ENCODE peak calls at places on chromosomes 1 and 21, in six cellular contexts. Q is A549, E is endothelial cell of umbilical vein, Z is HepG2, B is K562, A is GM12878. H is an unnamed sample.

GRCh38 chr1:80915491-80915890 is 885.2 kb upstream of the ADGRL2 start:
- DNase-seq in Q (no peak), E (no peak), Z (no peak), B (no peak), A (no peak), H (no peak)

GRCh38 chr21:39885119-39885848 is 18.0 kb downstream of the PCP4 start:
- DNase-seq in Q (no peak), E (no peak), Z (no peak), B (no peak), A (no peak), H (peak; percentile 39)

GRCh38 chr1:28781305-28781704 is 30.7 kb upstream of the OPRD1 start:
- DNase-seq in Q (no peak), E (no peak), Z (no peak), B (no peak), A (no peak), H (no peak)

GRCh38 chr21:42397291-42398129 is 1.7 kb upstream of the TMPRSS3 start:
- DNase-seq in Q (no peak), E (no peak), Z (no peak), B (peak; percentile 37), A (no peak), H (no peak)

GRCh38 chr1:23779826-23780371 is 1.7 kb downstream of the PITHD1 start:
- DNase-seq in Q (no peak), E (peak; percentile 24), Z (no peak), B (peak; percentile 64), A (no peak), H (no peak)

GRCh38 chr1:41414716-41415306 is 53.6 kb downstream of the FOXO6 start:
- DNase-seq in Q (no peak), E (no peak), Z (no peak), B (no peak), A (no peak), H (no peak)

GRCh38 chr1:101006553-101006952 is 19.0 kb downstream of the DPH5 start:
- DNase-seq in Q (no peak), E (peak; percentile 80), Z (peak; percentile 32), B (no peak), A (no peak), H (no peak)

GRCh38 chr1:166063701-166064100 is 103.1 kb downstream of the FAM78B start:
- DNase-seq in Q (no peak), E (no peak), Z (no peak), B (no peak), A (no peak), H (no peak)

GRCh38 chr1:33524586-33524985 is 52.1 kb downstream of the ZSCAN20 start:
- DNase-seq in Q (no peak), E (no peak), Z (no peak), B (no peak), A (no peak), H (peak; percentile 64)

GRCh38 chr1:167518331-167518700 is at the start of gene CD247:
- DNase-seq in Q (no peak), E (no peak), Z (no peak), B (no peak), A (no peak), H (no peak)

GRCh38 chr1:234631721-234632125 is 21.7 kb upstream of the IRF2BP2 start:
- DNase-seq in Q (peak; percentile 53), E (peak; percentile 98), Z (peak; percentile 90), B (no peak), A (no peak), H (no peak)

GRCh38 chr1:9629445-9630201 is 21.9 kb upstream of the PIK3CD start:
- DNase-seq in Q (no peak), E (no peak), Z (no peak), B (peak; percentile 38), A (peak; percentile 71), H (peak; percentile 95)

GRCh38 chr1:197557302-197557701 is 218.0 kb downstream of the DENND1B start:
- DNase-seq in Q (no peak), E (peak; percentile 2), Z (peak; percentile 44), B (no peak), A (no peak), H (no peak)

GRCh38 chr1:225554216-225554812 is 98.6 kb downstream of the ENAH start:
- DNase-seq in Q (peak; percentile 18), E (peak; percentile 57), Z (peak; percentile 12), B (peak; percentile 33), A (no peak), H (peak; percentile 52)

GRCh38 chr1:205543351-205544305 is 39.2 kb downstream of the CDK18 start:
- DNase-seq in Q (no peak), E (peak; percentile 95), Z (peak; percentile 62), B (peak; percentile 57), A (no peak), H (peak; percentile 52)

GRCh38 chr1:91884459-91885290 is 1.3 kb downstream of the TGFBR3 start:
- DNase-seq in Q (no peak), E (peak; percentile 70), Z (peak; percentile 43), B (peak; percentile 22), A (no peak), H (peak; percentile 4)

GRCh38 chr1:91883470-91883869 is 2.5 kb downstream of the TGFBR3 start:
- DNase-seq in Q (peak; percentile 50), E (peak; percentile 85), Z (peak; percentile 23), B (peak; percentile 21), A (no peak), H (peak; percentile 23)

GRCh38 chr1:91885331-91885715 is 628 bp downstream of the TGFBR3 start:
- DNase-seq in Q (no peak), E (no peak), Z (no peak), B (peak; percentile 52), A (no peak), H (peak; percentile 26)

GRCh38 chr1:91889717-91890459 is 3.9 kb upstream of the TGFBR3 start:
- DNase-seq in Q (peak; percentile 36), E (peak; percentile 44), Z (peak; percentile 32), B (no peak), A (no peak), H (no peak)

DNA sequence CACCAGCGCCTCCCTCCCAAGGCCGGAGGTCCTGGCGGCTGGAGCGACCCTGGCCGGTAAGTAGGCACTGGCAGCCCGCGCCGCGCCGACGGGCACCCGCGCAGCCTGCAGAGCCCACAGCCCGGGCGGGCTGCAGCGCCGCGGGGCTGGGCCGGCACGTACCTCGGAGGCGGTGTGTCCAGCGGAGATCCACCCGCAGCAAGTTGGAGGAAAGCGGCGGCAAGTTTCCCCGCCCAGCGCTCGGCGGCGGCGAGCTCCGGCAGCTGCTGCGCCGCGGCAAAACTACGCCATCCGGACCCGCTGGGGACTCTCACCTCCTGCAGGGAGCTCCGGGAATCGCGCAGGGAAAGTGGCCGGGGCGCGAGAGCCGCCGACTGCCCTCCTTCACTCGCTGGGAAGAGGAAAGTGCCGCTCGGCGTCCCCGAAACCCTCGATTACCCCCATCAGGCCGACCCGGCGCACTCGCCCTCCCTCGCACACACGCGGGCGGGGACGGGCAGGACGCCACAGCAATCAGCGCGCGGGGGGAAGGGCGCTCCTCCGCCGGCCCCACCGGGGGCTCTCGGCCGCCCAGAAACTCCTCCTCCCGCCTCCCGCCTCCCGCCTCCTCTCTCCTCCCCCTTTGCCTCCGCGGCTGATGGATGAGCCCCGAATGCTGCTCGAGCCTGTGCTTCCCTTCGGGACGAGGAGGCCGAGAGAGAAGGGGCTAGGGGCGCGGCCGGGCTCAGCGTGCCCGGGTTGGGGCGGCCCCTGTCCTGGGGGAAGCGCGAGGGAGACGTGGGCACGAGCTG is at the start of gene TGFBR3:
- DNase-seq in Q (peak; percentile 76), E (peak; percentile 93), Z (peak; percentile 70), B (peak; percentile 89), A (no peak), H (peak; percentile 69)
- TF ChIP-seq POLR2A in Q (peak; percentile 46), E (peak; percentile 78), Z (peak; percentile 80), B (peak; percentile 79), A (peak; percentile 75), H (no peak)

GRCh38 chr1:157262891-157263290 is 124.7 kb upstream of the ETV3 start:
- DNase-seq in Q (no peak), E (no peak), Z (no peak), B (no peak), A (no peak), H (no peak)
- TF ChIP-seq MYC in Q (no peak), E (no peak), Z (no peak), B (no peak), A (no peak), H (no peak)

GRCh38 chr1:16072095-16072494 is 1.4 kb downstream of the FAM131C start:
- DNase-seq in Q (no peak), E (no peak), Z (no peak), B (no peak), A (no peak), H (no peak)

GRCh38 chr1:16074217-16074616 is 766 bp upstream of the FAM131C start:
- DNase-seq in Q (no peak), E (no peak), Z (no peak), B (no peak), A (no peak), H (no peak)

GRCh38 chr1:16072616-16073484 is 601 bp downstream of the FAM131C start:
- DNase-seq in Q (peak; percentile 39), E (no peak), Z (no peak), B (no peak), A (no peak), H (no peak)

GRCh38 chr1:16075337-16076002 is 2.0 kb upstream of the FAM131C start:
- DNase-seq in Q (no peak), E (no peak), Z (no peak), B (no peak), A (no peak), H (no peak)

GRCh38 chr1:16073490-16074104 is at the start of gene FAM131C:
- DNase-seq in Q (peak; percentile 61), E (no peak), Z (no peak), B (no peak), A (no peak), H (peak; percentile 42)
- TF ChIP-seq MAX in Q (peak; percentile 44), E (no peak), Z (peak; percentile 7), B (no peak), A (no peak), H (no peak)

GRCh38 chr1:220045356-220046051 is 801 bp downstream of the EPRS1 start:
- DNase-seq in Q (peak; percentile 33), E (peak; percentile 41), Z (peak; percentile 4), B (peak; percentile 81), A (no peak), H (peak; percentile 55)

GRCh38 chr1:220043646-220044045 is 2.7 kb downstream of the EPRS1 start:
- DNase-seq in Q (no peak), E (no peak), Z (no peak), B (no peak), A (no peak), H (no peak)

GRCh38 chr1:220044683-220045355 is 1.5 kb downstream of the EPRS1 start:
- DNase-seq in Q (no peak), E (no peak), Z (peak; percentile 3), B (no peak), A (no peak), H (peak; percentile 60)

DNA sequence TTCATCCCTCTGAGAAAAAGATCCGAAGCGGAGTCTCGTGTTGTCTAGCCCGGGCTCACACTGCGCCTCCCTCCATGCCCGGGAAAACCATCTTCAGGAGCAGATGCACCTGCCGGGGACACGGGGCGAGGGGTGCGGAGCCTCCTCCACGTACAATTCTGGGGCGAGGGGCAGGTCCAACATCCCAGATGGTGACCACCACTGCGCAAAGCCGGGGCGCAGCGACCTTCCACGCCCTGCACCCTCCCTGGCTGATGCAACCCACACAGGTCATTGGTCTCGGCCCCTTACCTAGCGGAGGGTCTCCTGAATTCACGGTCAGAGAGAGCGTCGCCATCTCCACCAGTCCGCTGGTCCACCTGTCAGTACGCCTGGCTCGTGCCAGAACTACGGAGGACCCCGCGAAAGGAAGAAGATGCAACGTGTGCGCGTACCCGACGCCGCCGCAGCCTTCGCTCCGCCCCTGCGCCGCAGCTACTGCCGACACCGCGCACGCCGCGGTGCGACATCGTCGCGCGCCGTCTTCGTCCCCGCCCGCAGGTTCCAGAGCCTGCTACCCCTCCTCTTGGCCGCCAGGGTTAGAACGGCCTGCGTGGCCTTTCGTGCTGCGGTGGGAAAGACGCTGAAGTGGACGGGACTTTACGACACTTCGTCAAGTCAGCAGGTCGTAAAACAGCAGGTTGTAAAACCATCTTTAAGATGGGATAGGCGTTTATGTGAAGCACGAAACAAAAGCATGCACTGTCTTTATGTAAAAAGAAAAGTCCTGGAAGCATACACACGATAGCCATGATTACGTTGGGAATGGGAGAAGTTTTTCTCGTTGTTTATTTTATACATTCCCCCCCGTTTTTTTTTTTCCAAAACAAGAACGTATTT is at the start of gene EPRS1:
- DNase-seq in Q (peak; percentile 93), E (peak; percentile 99), Z (peak; percentile 93), B (peak; percentile 100), A (peak; percentile 98), H (peak; percentile 98)
- TF ChIP-seq POLR2A in Q (peak; percentile 83), E (peak; percentile 91), Z (peak; percentile 92), B (peak; percentile 89), A (peak; percentile 96), H (peak; percentile 71)